ENCODE peak calls at places on chromosome 18, in ten cellular contexts. U, M, Y, N, R, K, V, L, Q and D are unnamed samples.

GRCh38 chr18:53489266-53489665 is 735.2 kb downstream of the MBD2 start:
- DNase-seq in V (no peak), N (no peak), M (no peak), L (no peak), Q (no peak), R (no peak), K (no peak), U (no peak), Y (no peak), D (no peak)

GRCh38 chr18:55731594-55732042 is 143.6 kb upstream of the TCF4 start:
- DNase-seq in K (peak; percentile 9), N (no peak), V (no peak), R (no peak), U (peak; percentile 12), Y (no peak), L (no peak), M (peak; percentile 64), Q (no peak), D (peak; percentile 82)

GRCh38 chr18:10368456-10369453 is 85.7 kb upstream of the APCDD1 start:
- DNase-seq in L (no peak), Y (no peak), N (no peak), R (no peak), U (no peak), V (no peak), Q (no peak), K (no peak), M (no peak), D (no peak)

GRCh38 chr18:21053127-21053526 is 58.5 kb downstream of the ROCK1 start:
- DNase-seq in K (peak; percentile 87), N (no peak), Q (peak; percentile 86), M (no peak), Y (no peak), L (no peak), U (peak; percentile 84), V (no peak), R (no peak), D (peak; percentile 83)

GRCh38 chr18:59218018-59218417 is 1.9 kb upstream of the GRP start:
- DNase-seq in V (no peak), Y (no peak), U (no peak), Q (no peak), M (no peak), R (no peak), N (no peak), K (no peak), L (no peak), D (no peak)

GRCh38 chr18:78975699-78976098 is 3.9 kb upstream of the SALL3 start:
- DNase-seq in M (no peak), Q (no peak), K (no peak), V (no peak), N (no peak), Y (no peak), U (no peak), R (no peak), L (no peak), D (no peak)

GRCh38 chr18:74806073-74806472 is 208.4 kb downstream of the ZNF407 start:
- DNase-seq in R (peak; percentile 63), U (no peak), N (no peak), M (peak; percentile 29), K (no peak), Q (no peak), V (peak; percentile 56), Y (no peak), L (no peak), D (no peak)

GRCh38 chr18:3599235-3599634 is 149.3 kb downstream of the TGIF1 start:
- DNase-seq in M (no peak), Q (no peak), U (no peak), Y (no peak), V (no peak), R (no peak), N (no peak), L (no peak), K (no peak), D (no peak)

GRCh38 chr18:45540146-45540545 is 75.1 kb upstream of the SLC14A2 start:
- DNase-seq in U (peak; percentile 11), Y (no peak), M (no peak), L (no peak), R (no peak), K (no peak), N (no peak), V (no peak), Q (no peak), D (no peak)

GRCh38 chr18:33579147-33579867 is 1.3 kb downstream of the ASXL3 start:
- DNase-seq in R (peak; percentile 11), N (no peak), K (no peak), Q (no peak), Y (no peak), U (no peak), V (no peak), L (no peak), M (no peak), D (no peak)

GRCh38 chr18:76145506-76145905 is 349.5 kb downstream of the ZNF516 start:
- DNase-seq in U (no peak), L (no peak), Q (no peak), N (no peak), Y (no peak), R (no peak), M (no peak), K (no peak), V (no peak), D (no peak)
- TF ChIP-seq CTCF in U (no peak), L (no peak), Q (no peak), N (no peak), Y (no peak), R (no peak), M (no peak), K (no peak), V (no peak), D (no peak)

DNA sequence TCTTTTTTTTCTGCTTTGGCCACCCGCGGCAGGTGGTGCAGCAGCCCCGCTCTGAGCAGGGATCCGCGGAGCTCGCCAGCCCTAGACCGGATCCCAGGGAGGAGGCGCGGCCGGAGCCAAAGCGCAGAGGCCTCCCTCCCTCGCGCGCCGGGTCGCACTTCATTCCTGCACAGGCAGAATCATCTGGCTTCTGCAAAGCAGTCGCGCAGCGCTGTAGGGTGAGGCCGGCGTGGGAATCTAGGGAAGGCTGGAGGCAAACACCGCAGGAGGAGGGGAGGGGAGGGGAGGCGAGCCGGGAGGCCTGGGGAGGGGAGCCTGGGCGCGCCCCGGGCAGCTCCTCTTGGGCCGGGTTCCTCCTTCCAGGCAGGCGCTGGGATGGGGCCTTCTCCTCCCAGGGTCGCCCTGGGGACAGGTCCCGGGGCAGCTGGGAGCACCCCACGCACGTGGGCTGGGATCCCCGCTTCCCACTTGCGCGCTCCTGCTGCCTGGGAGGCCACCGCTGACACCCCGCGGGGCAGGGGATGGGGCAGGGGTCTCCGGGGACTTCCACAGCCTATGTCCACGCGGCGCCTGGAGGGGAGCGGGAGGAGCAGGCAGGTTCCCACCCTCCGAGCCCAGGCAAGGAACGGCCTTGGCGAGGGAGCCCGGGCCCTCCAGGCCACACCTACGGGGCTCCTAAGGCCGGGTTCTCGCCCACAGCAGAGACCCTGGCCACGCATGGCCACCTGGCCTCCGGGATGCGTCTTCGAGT is 45.0 kb downstream of the MBP start:
- DNase-seq in U (peak; percentile 81), N (no peak), Q (no peak), M (no peak), L (no peak), Y (no peak), V (no peak), K (peak; percentile 66), R (peak; percentile 55), D (no peak)
- H3K4me3 ChIP-seq in U (peak overlapping the region; percentile 56), N (no peak overlapping the region), Q (peak overlapping the region; percentile 46), M (no peak overlapping the region), L (peak overlapping the region; percentile 3), Y (no peak overlapping the region), V (peak overlapping the region; percentile 33), K (peak overlapping the region; percentile 69), R (no peak overlapping the region), D (peak overlapping the region; percentile 42)

GRCh38 chr18:67742954-67743353 is 226.4 kb upstream of the DSEL start:
- DNase-seq in L (no peak), V (no peak), R (no peak), K (no peak), N (no peak), M (no peak), Q (no peak), Y (no peak), U (peak; percentile 9), D (no peak)

DNA sequence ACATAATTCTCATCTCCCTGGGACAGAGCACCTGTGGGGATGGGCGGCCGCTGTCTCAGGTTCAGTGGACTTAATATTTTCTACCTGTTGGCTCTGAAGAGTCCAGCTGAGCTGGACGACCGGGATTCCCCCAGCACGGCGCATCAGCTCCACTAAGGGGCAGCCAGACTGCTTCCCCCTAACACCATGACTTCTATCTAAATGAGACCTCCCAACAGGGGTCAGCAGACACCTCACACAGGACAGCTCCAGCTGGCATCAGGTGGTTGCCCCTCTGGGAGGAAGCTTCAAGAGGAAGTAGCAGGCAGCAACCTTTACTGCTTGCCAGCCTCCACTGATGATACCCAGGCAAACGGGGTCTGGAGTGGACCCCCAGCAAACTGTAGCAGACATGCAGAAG is 226.0 kb upstream of the DSEL start:
- DNase-seq in U (no peak), Y (no peak), M (no peak), L (no peak), Q (no peak), N (no peak), V (no peak), R (no peak), K (no peak), D (no peak)
- TF ChIP-seq CTCF in U (no peak), Y (no peak), M (no peak), L (no peak), Q (no peak), N (no peak), V (no peak), R (no peak), K (no peak), D (no peak)

DNA sequence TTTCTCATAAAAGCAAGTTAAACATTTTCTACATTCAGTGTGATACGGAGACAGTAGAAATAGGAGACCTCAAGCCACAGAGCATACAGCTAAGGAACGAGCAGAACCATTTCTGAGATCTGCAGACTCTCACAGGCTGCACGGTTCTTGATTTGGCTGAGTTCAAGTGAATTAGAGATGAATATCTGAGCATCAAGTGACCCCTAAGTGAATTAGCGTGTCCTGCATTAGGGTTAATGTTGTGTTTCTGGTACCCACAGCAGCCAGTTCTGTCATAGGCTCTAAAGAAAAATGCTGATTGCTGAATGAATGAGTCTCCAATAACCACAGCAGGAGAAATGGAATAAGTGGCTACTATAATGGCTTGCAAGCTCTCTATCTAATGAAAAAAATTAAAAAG is 265.9 kb upstream of the SYT4 start:
- DNase-seq in Q (no peak), K (no peak), L (no peak), U (no peak), R (no peak), N (no peak), M (no peak), Y (no peak), V (no peak), D (no peak)
- H3K4me3 ChIP-seq in Q (no peak overlapping the region), K (no peak overlapping the region), L (no peak overlapping the region), U (no peak overlapping the region), R (no peak overlapping the region), N (no peak overlapping the region), M (no peak overlapping the region), Y (no peak overlapping the region), V (no peak overlapping the region), D (no peak overlapping the region)